ENCODE peak calls at places on chromosomes 7 and 10, in nine cellular contexts. One of them, this sample, is unnamed.

GRCh38 chr10:19651549-19651948 is 164.7 kb upstream of the PLXDC2 start:
- DNase-seq in dorsolateral prefrontal cortex: no peak
- DNase-seq in sigmoid colon: no peak
- DNase-seq in pancreas: no peak
- DNase-seq in neural progenitor cell: no peak
- DNase-seq in tibial artery: no peak
- DNase-seq in spleen: no peak
- DNase-seq in AG04449: peak
- DNase-seq in A673: no peak
- DNase-seq in this sample: peak

GRCh38 chr10:132982301-132982989 is 40.1 kb upstream of the CFAP46 start:
- DNase-seq in AG04449: no peak
- DNase-seq in sigmoid colon: no peak
- DNase-seq in tibial artery: no peak
- DNase-seq in A673: no peak
- DNase-seq in dorsolateral prefrontal cortex: peak
- DNase-seq in neural progenitor cell: no peak
- DNase-seq in pancreas: no peak
- DNase-seq in spleen: peak
- DNase-seq in this sample: no peak

GRCh38 chr7:158500651-158501052 is 87.0 kb downstream of the PTPRN2 start:
- DNase-seq in tibial artery: no peak
- DNase-seq in sigmoid colon: no peak
- DNase-seq in pancreas: no peak
- DNase-seq in spleen: no peak
- DNase-seq in dorsolateral prefrontal cortex: no peak
- DNase-seq in AG04449: no peak
- DNase-seq in A673: no peak
- DNase-seq in neural progenitor cell: peak
- DNase-seq in this sample: no peak

GRCh38 chr10:75165684-75166622 is 44.6 kb upstream of the VDAC2 start:
- DNase-seq in tibial artery: no peak
- DNase-seq in dorsolateral prefrontal cortex: no peak
- DNase-seq in sigmoid colon: no peak
- DNase-seq in pancreas: no peak
- DNase-seq in A673: no peak
- DNase-seq in AG04449: no peak
- DNase-seq in spleen: no peak
- DNase-seq in neural progenitor cell: no peak
- DNase-seq in this sample: no peak

GRCh38 chr7:111678281-111678680 is 116.0 kb upstream of the IMMP2L start:
- DNase-seq in dorsolateral prefrontal cortex: no peak
- DNase-seq in AG04449: no peak
- DNase-seq in neural progenitor cell: no peak
- DNase-seq in sigmoid colon: no peak
- DNase-seq in A673: no peak
- DNase-seq in tibial artery: no peak
- DNase-seq in spleen: no peak
- DNase-seq in pancreas: no peak
- DNase-seq in this sample: peak

GRCh38 chr7:141700848-141701371 is 1.1 kb downstream of the DENND11 start:
- DNase-seq in dorsolateral prefrontal cortex: no peak
- DNase-seq in spleen: peak
- DNase-seq in A673: no peak
- DNase-seq in AG04449: no peak
- DNase-seq in tibial artery: peak
- DNase-seq in neural progenitor cell: no peak
- DNase-seq in pancreas: peak
- DNase-seq in sigmoid colon: no peak
- DNase-seq in this sample: no peak

GRCh38 chr7:19095461-19095860 is 22.0 kb downstream of the TWIST1 start:
- DNase-seq in AG04449: no peak
- DNase-seq in dorsolateral prefrontal cortex: no peak
- DNase-seq in sigmoid colon: no peak
- DNase-seq in tibial artery: no peak
- DNase-seq in A673: no peak
- DNase-seq in neural progenitor cell: no peak
- DNase-seq in spleen: no peak
- DNase-seq in pancreas: no peak
- DNase-seq in this sample: no peak

GRCh38 chr10:6114758-6115410 is 26.1 kb downstream of the RBM17 start:
- DNase-seq in spleen: no peak
- DNase-seq in pancreas: no peak
- DNase-seq in AG04449: no peak
- DNase-seq in neural progenitor cell: no peak
- DNase-seq in dorsolateral prefrontal cortex: no peak
- DNase-seq in A673: no peak
- DNase-seq in tibial artery: no peak
- DNase-seq in sigmoid colon: no peak
- DNase-seq in this sample: no peak

GRCh38 chr7:2520131-2520807 is 695 bp downstream of the LFNG start:
- DNase-seq in sigmoid colon: no peak
- DNase-seq in dorsolateral prefrontal cortex: no peak
- DNase-seq in AG04449: no peak
- DNase-seq in spleen: peak
- DNase-seq in neural progenitor cell: peak
- DNase-seq in A673: no peak
- DNase-seq in pancreas: peak
- DNase-seq in tibial artery: no peak
- DNase-seq in this sample: no peak

GRCh38 chr10:43137701-43137970 is 609 bp upstream of the CSGALNACT2 start:
- DNase-seq in dorsolateral prefrontal cortex: no peak
- DNase-seq in AG04449: no peak
- DNase-seq in A673: peak
- DNase-seq in pancreas: peak
- DNase-seq in neural progenitor cell: peak
- DNase-seq in sigmoid colon: no peak
- DNase-seq in spleen: peak
- DNase-seq in tibial artery: no peak
- DNase-seq in this sample: no peak

GRCh38 chr10:21519981-21520436 is 5.5 kb downstream of the SKIDA1 start:
- DNase-seq in spleen: no peak
- DNase-seq in A673: peak
- DNase-seq in pancreas: no peak
- DNase-seq in AG04449: no peak
- DNase-seq in neural progenitor cell: peak
- DNase-seq in tibial artery: no peak
- DNase-seq in dorsolateral prefrontal cortex: no peak
- DNase-seq in sigmoid colon: no peak
- DNase-seq in this sample: no peak

GRCh38 chr7:26372738-26373137 is 81.1 kb downstream of the SNX10 start:
- DNase-seq in dorsolateral prefrontal cortex: no peak
- DNase-seq in pancreas: no peak
- DNase-seq in neural progenitor cell: no peak
- DNase-seq in tibial artery: no peak
- DNase-seq in A673: no peak
- DNase-seq in sigmoid colon: no peak
- DNase-seq in spleen: no peak
- DNase-seq in AG04449: no peak
- DNase-seq in this sample: no peak

DNA sequence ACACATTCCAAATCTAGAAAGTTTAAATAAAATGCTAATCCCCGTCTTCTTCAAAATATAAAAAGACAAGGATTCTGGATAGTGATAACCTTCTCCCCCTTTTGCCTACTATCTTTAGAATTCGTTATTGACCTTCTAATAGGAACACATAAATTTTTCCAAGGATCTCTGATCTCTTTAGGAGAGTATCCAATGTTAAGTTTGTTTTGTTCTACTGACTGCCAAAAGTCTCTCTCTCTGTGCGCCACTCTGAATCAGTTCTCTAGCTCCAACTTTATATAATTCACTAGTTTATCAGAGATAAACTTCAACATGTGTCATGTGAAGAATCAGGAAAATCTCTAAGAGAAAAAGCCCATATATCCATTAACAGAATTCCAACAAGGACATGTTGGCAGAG is 615.6 kb downstream of the KCNMA1 start:
- DNase-seq in spleen: no peak
- DNase-seq in A673: no peak
- DNase-seq in dorsolateral prefrontal cortex: no peak
- DNase-seq in tibial artery: no peak
- DNase-seq in neural progenitor cell: no peak
- DNase-seq in pancreas: no peak
- DNase-seq in AG04449: no peak
- DNase-seq in sigmoid colon: no peak
- DNase-seq in this sample: no peak
- H3K4me3 ChIP-seq in spleen: no peak
- H3K4me3 ChIP-seq in A673: no peak
- H3K4me3 ChIP-seq in dorsolateral prefrontal cortex: no peak
- H3K4me3 ChIP-seq in tibial artery: no peak
- H3K4me3 ChIP-seq in neural progenitor cell: no peak
- H3K4me3 ChIP-seq in pancreas: no peak
- H3K4me3 ChIP-seq in AG04449: no peak
- H3K4me3 ChIP-seq in sigmoid colon: no peak
- H3K4me3 ChIP-seq in this sample: no peak

GRCh38 chr10:11609052-11609451 is 2.4 kb downstream of the USP6NL start:
- DNase-seq in tibial artery: no peak
- DNase-seq in pancreas: no peak
- DNase-seq in neural progenitor cell: no peak
- DNase-seq in sigmoid colon: no peak
- DNase-seq in spleen: no peak
- DNase-seq in dorsolateral prefrontal cortex: no peak
- DNase-seq in AG04449: no peak
- DNase-seq in A673: no peak
- DNase-seq in this sample: no peak

GRCh38 chr10:11610855-11611247 is 599 bp downstream of the USP6NL start:
- DNase-seq in sigmoid colon: peak
- DNase-seq in tibial artery: peak
- DNase-seq in A673: peak
- DNase-seq in neural progenitor cell: peak
- DNase-seq in dorsolateral prefrontal cortex: no peak
- DNase-seq in AG04449: no peak
- DNase-seq in spleen: no peak
- DNase-seq in pancreas: peak
- DNase-seq in this sample: no peak

GRCh38 chr10:11610151-11610854 is 1.1 kb downstream of the USP6NL start:
- DNase-seq in neural progenitor cell: no peak
- DNase-seq in tibial artery: no peak
- DNase-seq in AG04449: no peak
- DNase-seq in spleen: no peak
- DNase-seq in dorsolateral prefrontal cortex: no peak
- DNase-seq in A673: no peak
- DNase-seq in pancreas: no peak
- DNase-seq in sigmoid colon: no peak
- DNase-seq in this sample: no peak

GRCh38 chr10:11608159-11608966 is 3.1 kb downstream of the USP6NL start:
- DNase-seq in AG04449: no peak
- DNase-seq in spleen: no peak
- DNase-seq in sigmoid colon: no peak
- DNase-seq in pancreas: no peak
- DNase-seq in dorsolateral prefrontal cortex: no peak
- DNase-seq in A673: no peak
- DNase-seq in neural progenitor cell: no peak
- DNase-seq in tibial artery: no peak
- DNase-seq in this sample: no peak

DNA sequence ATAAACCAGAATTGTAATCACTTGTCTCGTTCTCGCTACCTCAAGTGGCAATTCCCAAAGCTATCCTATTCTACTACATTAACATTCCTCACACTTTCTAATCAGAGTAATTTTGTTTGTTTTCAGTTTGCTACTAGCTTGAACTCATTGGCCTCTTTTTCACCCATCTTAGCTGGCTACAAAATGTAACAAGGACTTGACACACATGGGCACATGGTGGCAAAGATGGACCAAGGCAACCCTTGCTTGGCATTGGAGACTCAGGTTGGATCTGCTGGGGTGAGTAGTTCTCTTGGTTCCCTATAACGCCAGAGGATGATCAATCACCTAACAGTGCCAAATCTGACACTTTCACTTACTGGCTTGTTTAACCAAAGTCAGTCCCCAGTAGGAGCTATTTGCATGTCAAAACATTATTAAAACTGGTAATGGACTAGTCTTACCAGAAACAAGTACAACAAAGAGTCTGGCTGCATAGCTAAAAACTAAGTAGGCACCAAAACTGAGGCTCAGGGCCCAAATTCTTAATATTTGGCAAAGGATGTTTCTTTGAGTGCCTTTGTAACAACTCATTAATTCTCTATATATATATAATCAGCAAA is 1.9 kb downstream of the USP6NL start:
- DNase-seq in tibial artery: no peak
- DNase-seq in sigmoid colon: no peak
- DNase-seq in dorsolateral prefrontal cortex: no peak
- DNase-seq in AG04449: no peak
- DNase-seq in A673: no peak
- DNase-seq in pancreas: no peak
- DNase-seq in neural progenitor cell: no peak
- DNase-seq in spleen: no peak
- DNase-seq in this sample: no peak
- H3K4me3 ChIP-seq in tibial artery: peak
- H3K4me3 ChIP-seq in sigmoid colon: no peak
- H3K4me3 ChIP-seq in dorsolateral prefrontal cortex: peak
- H3K4me3 ChIP-seq in AG04449: no peak
- H3K4me3 ChIP-seq in A673: peak
- H3K4me3 ChIP-seq in pancreas: no peak
- H3K4me3 ChIP-seq in neural progenitor cell: peak
- H3K4me3 ChIP-seq in spleen: peak
- H3K4me3 ChIP-seq in this sample: no peak

DNA sequence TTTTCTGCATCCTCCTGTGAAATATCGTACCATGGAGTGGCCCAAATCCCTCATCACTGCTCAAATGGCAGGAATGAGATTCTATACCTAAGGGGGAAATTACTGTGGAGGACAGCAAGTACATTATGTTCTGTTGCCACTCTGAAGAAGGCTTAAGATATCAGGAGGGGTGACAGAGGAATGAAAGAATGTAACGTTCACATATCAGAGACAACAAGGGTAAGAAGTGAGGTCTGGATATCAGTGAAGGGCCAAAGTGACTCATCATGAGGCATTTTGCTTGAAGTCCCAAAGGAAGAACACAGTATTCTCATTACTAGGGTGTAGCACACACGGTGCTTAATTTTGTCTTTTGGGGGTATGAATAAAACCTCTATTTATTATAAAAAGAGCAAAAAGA is 71.5 kb upstream of the SLC13A1 start:
- DNase-seq in tibial artery: no peak
- DNase-seq in A673: no peak
- DNase-seq in dorsolateral prefrontal cortex: no peak
- DNase-seq in AG04449: no peak
- DNase-seq in sigmoid colon: no peak
- DNase-seq in neural progenitor cell: no peak
- DNase-seq in spleen: no peak
- DNase-seq in pancreas: no peak
- DNase-seq in this sample: peak
- H3K4me3 ChIP-seq in tibial artery: no peak
- H3K4me3 ChIP-seq in A673: no peak
- H3K4me3 ChIP-seq in dorsolateral prefrontal cortex: no peak
- H3K4me3 ChIP-seq in AG04449: no peak
- H3K4me3 ChIP-seq in sigmoid colon: no peak
- H3K4me3 ChIP-seq in neural progenitor cell: no peak
- H3K4me3 ChIP-seq in spleen: no peak
- H3K4me3 ChIP-seq in pancreas: no peak
- H3K4me3 ChIP-seq in this sample: no peak

DNA sequence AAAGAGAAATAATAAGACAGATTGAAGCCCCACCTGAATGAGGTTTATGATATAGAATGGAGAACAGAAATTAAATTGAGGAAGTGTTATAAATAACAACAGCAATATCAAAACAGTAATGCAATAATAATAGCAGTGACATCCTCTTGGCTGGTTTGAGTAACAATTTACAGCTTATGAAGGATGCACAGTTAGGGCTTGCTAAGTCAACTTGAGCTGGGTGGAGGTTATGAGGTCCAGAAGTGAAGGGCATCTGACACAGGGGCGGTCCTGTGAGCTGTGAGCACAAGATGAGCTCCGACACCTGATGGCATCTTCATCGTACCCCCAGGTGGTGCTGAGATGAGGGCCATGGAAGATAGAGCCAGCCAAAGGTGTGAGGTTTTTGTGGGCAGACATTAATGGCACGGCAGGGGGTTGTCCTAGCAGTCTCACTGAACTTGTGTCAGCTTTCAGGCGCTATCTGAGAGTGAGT is 30.5 kb downstream of the ARHGAP22 start:
- DNase-seq in neural progenitor cell: no peak
- DNase-seq in spleen: no peak
- DNase-seq in AG04449: no peak
- DNase-seq in sigmoid colon: no peak
- DNase-seq in A673: no peak
- DNase-seq in tibial artery: no peak
- DNase-seq in pancreas: no peak
- DNase-seq in dorsolateral prefrontal cortex: no peak
- DNase-seq in this sample: no peak
- H3K4me3 ChIP-seq in neural progenitor cell: no peak
- H3K4me3 ChIP-seq in spleen: no peak
- H3K4me3 ChIP-seq in AG04449: no peak
- H3K4me3 ChIP-seq in sigmoid colon: no peak
- H3K4me3 ChIP-seq in A673: no peak
- H3K4me3 ChIP-seq in tibial artery: no peak
- H3K4me3 ChIP-seq in pancreas: no peak
- H3K4me3 ChIP-seq in dorsolateral prefrontal cortex: no peak
- H3K4me3 ChIP-seq in this sample: no peak

This sample was measured in skeletal muscle cell.